ENCODE peak calls at places on chromosomes 3 and 15, in eight cellular contexts. One of them, this sample, is unnamed.

GRCh38 chr15:94083467-94083991 is 147.8 kb upstream of the MCTP2 start:
- DNase-seq in breast epithelium: no peak
- DNase-seq in transverse colon: peak
- DNase-seq in Peyer's patch: no peak
- DNase-seq in ovary: no peak
- DNase-seq in GM12878: no peak
- DNase-seq in suprapubic skin: no peak
- DNase-seq in body of pancreas: no peak
- DNase-seq in this sample: no peak

GRCh38 chr3:16520636-16521579 is 7.4 kb upstream of the RFTN1 start:
- DNase-seq in breast epithelium: no peak
- DNase-seq in transverse colon: no peak
- DNase-seq in Peyer's patch: no peak
- DNase-seq in ovary: no peak
- DNase-seq in GM12878: no peak
- DNase-seq in suprapubic skin: no peak
- DNase-seq in body of pancreas: no peak
- DNase-seq in this sample: no peak

GRCh38 chr3:182284793-182285192 is 508.5 kb upstream of the ATP11B start:
- DNase-seq in breast epithelium: no peak
- DNase-seq in transverse colon: no peak
- DNase-seq in Peyer's patch: no peak
- DNase-seq in ovary: no peak
- DNase-seq in GM12878: no peak
- DNase-seq in suprapubic skin: no peak
- DNase-seq in body of pancreas: no peak
- DNase-seq in this sample: no peak

GRCh38 chr15:59160880-59161593 is 45.6 kb upstream of the LDHAL6B start:
- DNase-seq in breast epithelium: no peak
- DNase-seq in transverse colon: no peak
- DNase-seq in Peyer's patch: peak
- DNase-seq in ovary: no peak
- DNase-seq in GM12878: no peak
- DNase-seq in suprapubic skin: no peak
- DNase-seq in body of pancreas: no peak
- DNase-seq in this sample: no peak

GRCh38 chr15:36766449-36766848 is 187.0 kb downstream of the CDIN1 start:
- DNase-seq in breast epithelium: no peak
- DNase-seq in transverse colon: no peak
- DNase-seq in Peyer's patch: no peak
- DNase-seq in ovary: no peak
- DNase-seq in GM12878: no peak
- DNase-seq in suprapubic skin: no peak
- DNase-seq in body of pancreas: no peak
- DNase-seq in this sample: no peak

GRCh38 chr3:133162906-133163305 is 124.7 kb downstream of the TMEM108 start:
- DNase-seq in breast epithelium: no peak
- DNase-seq in transverse colon: no peak
- DNase-seq in Peyer's patch: no peak
- DNase-seq in ovary: no peak
- DNase-seq in GM12878: no peak
- DNase-seq in suprapubic skin: no peak
- DNase-seq in body of pancreas: no peak
- DNase-seq in this sample: no peak

GRCh38 chr3:114852974-114853373 is 294.1 kb downstream of the ZBTB20 start:
- DNase-seq in breast epithelium: no peak
- DNase-seq in transverse colon: no peak
- DNase-seq in Peyer's patch: no peak
- DNase-seq in ovary: no peak
- DNase-seq in GM12878: no peak
- DNase-seq in suprapubic skin: no peak
- DNase-seq in body of pancreas: no peak
- DNase-seq in this sample: no peak

GRCh38 chr3:13711911-13712650 is 163.2 kb downstream of the FBLN2 start:
- DNase-seq in breast epithelium: peak
- DNase-seq in transverse colon: no peak
- DNase-seq in Peyer's patch: peak
- DNase-seq in ovary: no peak
- DNase-seq in GM12878: no peak
- DNase-seq in suprapubic skin: peak
- DNase-seq in body of pancreas: peak
- DNase-seq in this sample: no peak

GRCh38 chr3:14948609-14949038 is 1.2 kb downstream of the NR2C2 start:
- DNase-seq in breast epithelium: no peak
- DNase-seq in transverse colon: no peak
- DNase-seq in Peyer's patch: no peak
- DNase-seq in ovary: no peak
- DNase-seq in GM12878: no peak
- DNase-seq in suprapubic skin: no peak
- DNase-seq in body of pancreas: no peak
- DNase-seq in this sample: no peak
- TF ChIP-seq POLR2A in breast epithelium: no peak
- TF ChIP-seq POLR2A in transverse colon: peak
- TF ChIP-seq POLR2A in Peyer's patch: peak
- TF ChIP-seq POLR2A in ovary: no peak
- TF ChIP-seq POLR2A in GM12878: peak
- TF ChIP-seq POLR2A in suprapubic skin: no peak
- TF ChIP-seq POLR2A in body of pancreas: peak
- TF ChIP-seq POLR2A in this sample: no peak

DNA sequence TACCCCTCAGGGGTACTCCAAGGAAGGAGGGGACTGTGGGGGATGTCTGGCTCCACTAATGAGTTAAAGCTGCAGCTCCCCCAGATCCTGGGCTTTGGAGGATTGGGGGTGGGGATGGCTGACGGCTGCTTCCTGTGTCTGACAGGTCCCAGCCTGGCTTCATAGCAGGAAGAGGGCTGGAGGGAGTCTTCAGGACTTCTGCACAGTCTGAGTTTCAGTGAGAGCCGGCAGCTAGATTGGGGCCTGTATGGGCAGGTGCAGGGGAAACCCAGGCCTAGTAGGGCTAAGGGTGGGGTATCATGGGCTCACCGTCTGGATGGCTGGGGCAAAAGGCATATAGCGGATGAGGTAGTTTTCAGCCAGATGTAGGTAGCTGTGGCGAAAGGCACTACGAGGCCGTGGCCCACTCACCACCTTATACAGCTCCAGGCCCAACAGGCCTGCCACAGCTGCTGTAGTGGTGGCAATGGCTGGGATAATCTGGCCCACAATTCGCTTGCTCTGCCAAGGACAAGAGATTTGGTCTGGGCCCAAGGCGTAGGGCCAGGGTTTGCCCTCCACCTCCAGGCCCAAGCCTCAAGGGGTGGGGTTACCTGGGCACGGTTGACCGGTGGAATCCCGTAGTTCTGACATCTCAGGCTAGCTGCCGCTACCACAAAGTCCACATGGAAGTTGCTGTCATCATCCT is 4.5 kb downstream of the INKA1 start:
- DNase-seq in breast epithelium: no peak
- DNase-seq in transverse colon: no peak
- DNase-seq in Peyer's patch: no peak
- DNase-seq in ovary: no peak
- DNase-seq in GM12878: no peak
- DNase-seq in suprapubic skin: no peak
- DNase-seq in body of pancreas: no peak
- DNase-seq in this sample: peak
- H3K4me3 ChIP-seq in breast epithelium: no peak
- H3K4me3 ChIP-seq in transverse colon: no peak
- H3K4me3 ChIP-seq in Peyer's patch: no peak
- H3K4me3 ChIP-seq in ovary: no peak
- H3K4me3 ChIP-seq in GM12878: no peak
- H3K4me3 ChIP-seq in suprapubic skin: no peak
- H3K4me3 ChIP-seq in body of pancreas: no peak
- H3K4me3 ChIP-seq in this sample: no peak

DNA sequence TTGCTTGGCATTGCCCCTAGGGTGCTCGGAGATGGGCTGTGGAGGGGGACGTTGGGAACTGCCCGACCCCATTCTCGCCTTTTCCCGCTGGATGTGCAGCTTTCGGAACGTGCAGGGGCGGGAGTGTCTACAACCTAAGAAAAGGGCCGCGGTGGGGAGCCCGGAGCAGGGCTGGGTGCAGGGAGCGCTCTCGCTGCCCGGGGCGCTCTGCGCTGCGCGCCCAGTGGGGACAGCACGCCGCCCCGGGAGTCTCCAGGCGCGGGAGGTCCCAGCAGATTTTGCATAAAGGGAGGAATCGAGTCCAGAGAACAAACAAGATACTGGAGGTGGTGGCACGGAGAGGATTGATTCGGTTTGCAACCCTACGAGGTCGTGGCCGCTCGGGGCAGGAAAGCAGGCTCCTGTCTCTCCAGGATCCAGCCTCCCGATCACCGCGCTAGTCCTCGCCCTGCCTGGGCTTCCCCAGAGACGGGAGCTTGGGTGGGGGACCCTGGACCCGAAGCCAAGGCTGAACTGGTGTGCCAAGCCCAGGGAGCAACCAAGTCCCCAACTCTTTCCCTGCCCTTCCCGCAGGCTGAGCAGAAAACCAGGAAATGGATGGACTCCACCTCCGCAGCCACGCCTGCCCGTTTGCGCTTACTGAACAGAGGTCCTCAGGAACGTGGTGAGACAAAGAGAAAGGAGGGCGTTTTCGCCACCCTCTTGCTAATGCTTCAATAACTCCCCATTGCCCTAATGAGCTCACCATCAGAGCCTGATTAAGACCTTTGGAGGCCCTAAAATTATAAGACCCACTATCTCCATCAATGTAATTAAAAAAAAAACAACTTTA is 59.7 kb downstream of the NOX5 start:
- DNase-seq in breast epithelium: peak
- DNase-seq in transverse colon: peak
- DNase-seq in Peyer's patch: peak
- DNase-seq in ovary: peak
- DNase-seq in GM12878: no peak
- DNase-seq in suprapubic skin: peak
- DNase-seq in body of pancreas: peak
- DNase-seq in this sample: peak
- TF ChIP-seq POLR2A in breast epithelium: no peak
- TF ChIP-seq POLR2A in transverse colon: peak
- TF ChIP-seq POLR2A in Peyer's patch: peak
- TF ChIP-seq POLR2A in ovary: no peak
- TF ChIP-seq POLR2A in GM12878: no peak
- TF ChIP-seq POLR2A in suprapubic skin: no peak
- TF ChIP-seq POLR2A in body of pancreas: peak
- TF ChIP-seq POLR2A in this sample: peak

DNA sequence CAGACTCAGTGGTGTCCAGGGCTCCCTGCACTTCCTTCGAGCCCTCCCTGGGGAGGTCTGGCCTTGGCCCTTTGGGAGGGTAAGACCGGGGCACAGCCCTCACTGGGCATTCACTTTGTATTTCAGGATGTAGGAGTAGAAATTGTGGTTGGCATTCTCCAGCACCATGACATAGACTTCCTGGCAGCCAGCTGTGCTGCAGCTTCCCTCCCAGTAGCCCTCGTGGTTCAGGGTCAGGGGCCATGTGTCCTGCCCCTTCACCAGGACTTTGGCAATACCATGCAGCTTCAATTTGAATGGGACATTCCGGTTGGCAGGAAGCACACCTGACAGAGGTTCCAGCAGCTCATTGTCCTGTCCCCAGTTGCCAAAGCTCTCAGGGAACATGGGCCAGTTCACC is 47.3 kb downstream of the KY start:
- DNase-seq in breast epithelium: no peak
- DNase-seq in transverse colon: no peak
- DNase-seq in Peyer's patch: no peak
- DNase-seq in ovary: no peak
- DNase-seq in GM12878: no peak
- DNase-seq in suprapubic skin: no peak
- DNase-seq in body of pancreas: no peak
- DNase-seq in this sample: no peak
- H3K4me3 ChIP-seq in breast epithelium: no peak
- H3K4me3 ChIP-seq in transverse colon: no peak
- H3K4me3 ChIP-seq in Peyer's patch: no peak
- H3K4me3 ChIP-seq in ovary: no peak
- H3K4me3 ChIP-seq in GM12878: no peak
- H3K4me3 ChIP-seq in suprapubic skin: no peak
- H3K4me3 ChIP-seq in body of pancreas: no peak
- H3K4me3 ChIP-seq in this sample: no peak

GRCh38 chr15:90716976-90717821 is at the start of gene BLM:
- DNase-seq in breast epithelium: peak
- DNase-seq in transverse colon: peak
- DNase-seq in Peyer's patch: peak
- DNase-seq in ovary: peak
- DNase-seq in GM12878: peak
- DNase-seq in suprapubic skin: peak
- DNase-seq in body of pancreas: peak
- DNase-seq in this sample: peak
- TF ChIP-seq POLR2A in breast epithelium: peak
- TF ChIP-seq POLR2A in transverse colon: peak
- TF ChIP-seq POLR2A in Peyer's patch: peak
- TF ChIP-seq POLR2A in ovary: no peak
- TF ChIP-seq POLR2A in GM12878: peak
- TF ChIP-seq POLR2A in suprapubic skin: peak
- TF ChIP-seq POLR2A in body of pancreas: peak
- TF ChIP-seq POLR2A in this sample: no peak

GRCh38 chr3:129118745-129119144 is 2.9 kb downstream of the RAB43 start:
- DNase-seq in breast epithelium: no peak
- DNase-seq in transverse colon: no peak
- DNase-seq in Peyer's patch: no peak
- DNase-seq in ovary: no peak
- DNase-seq in GM12878: no peak
- DNase-seq in suprapubic skin: no peak
- DNase-seq in body of pancreas: no peak
- DNase-seq in this sample: no peak
- H3K4me3 ChIP-seq in breast epithelium: no peak
- H3K4me3 ChIP-seq in transverse colon: peak
- H3K4me3 ChIP-seq in Peyer's patch: peak
- H3K4me3 ChIP-seq in ovary: no peak
- H3K4me3 ChIP-seq in GM12878: peak
- H3K4me3 ChIP-seq in suprapubic skin: peak
- H3K4me3 ChIP-seq in body of pancreas: no peak
- H3K4me3 ChIP-seq in this sample: no peak

GRCh38 chr3:123201557-123202427 is at the start of gene SEC22A:
- DNase-seq in breast epithelium: peak
- DNase-seq in transverse colon: peak
- DNase-seq in Peyer's patch: peak
- DNase-seq in ovary: peak
- DNase-seq in GM12878: peak
- DNase-seq in suprapubic skin: peak
- DNase-seq in body of pancreas: peak
- DNase-seq in this sample: peak
- TF ChIP-seq POLR2A in breast epithelium: peak
- TF ChIP-seq POLR2A in transverse colon: peak
- TF ChIP-seq POLR2A in Peyer's patch: peak
- TF ChIP-seq POLR2A in ovary: peak
- TF ChIP-seq POLR2A in GM12878: peak
- TF ChIP-seq POLR2A in suprapubic skin: peak
- TF ChIP-seq POLR2A in body of pancreas: peak
- TF ChIP-seq POLR2A in this sample: peak

DNA sequence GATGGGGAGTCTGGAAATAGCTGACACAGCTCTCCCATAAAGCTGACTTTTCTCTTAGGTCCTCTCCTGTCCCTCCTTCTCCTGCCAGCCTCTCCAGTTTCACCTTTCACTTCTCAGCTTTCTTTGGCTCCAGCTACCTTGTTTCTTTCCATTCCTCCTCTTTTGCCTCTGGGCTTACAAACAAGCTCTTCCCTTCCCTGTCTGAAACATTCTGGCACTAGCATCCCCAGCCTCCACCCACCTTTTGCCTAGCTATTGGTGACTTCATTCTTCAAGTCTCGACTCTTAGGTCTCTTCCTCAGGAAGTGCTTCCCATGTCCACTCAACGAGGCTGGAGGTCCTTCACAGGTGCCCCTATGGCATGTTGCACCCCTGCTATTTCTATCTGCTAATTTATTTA is 20.5 kb upstream of the AVEN start:
- DNase-seq in breast epithelium: no peak
- DNase-seq in transverse colon: no peak
- DNase-seq in Peyer's patch: no peak
- DNase-seq in ovary: no peak
- DNase-seq in GM12878: no peak
- DNase-seq in suprapubic skin: no peak
- DNase-seq in body of pancreas: no peak
- DNase-seq in this sample: no peak
- H3K4me3 ChIP-seq in breast epithelium: no peak
- H3K4me3 ChIP-seq in transverse colon: no peak
- H3K4me3 ChIP-seq in Peyer's patch: no peak
- H3K4me3 ChIP-seq in ovary: no peak
- H3K4me3 ChIP-seq in GM12878: no peak
- H3K4me3 ChIP-seq in suprapubic skin: no peak
- H3K4me3 ChIP-seq in body of pancreas: no peak
- H3K4me3 ChIP-seq in this sample: no peak

This sample was measured in heart left ventricle.